ENCODE peak calls at places on chromosomes 12 and 14, in seven cellular contexts. W is fibroblast of villous mesenchyme; C is naive thymus-derived CD4-positive, alpha-beta T cell; H is NT2/D1; N is breast epithelium; A is AG09309; E is GM12878. K is an unnamed sample.

GRCh38 chr12:78101946-78102635 is 271.4 kb downstream of the NAV3 start:
- DNase-seq in A (no peak), H (no peak), E (no peak), C (no peak), N (no peak), W (no peak), K (no peak)

GRCh38 chr14:92154283-92154942 is 32.6 kb downstream of the CPSF2 start:
- DNase-seq in H (no peak), C (no peak), W (no peak), N (no peak), A (no peak), E (no peak), K (no peak)

GRCh38 chr12:90085491-90086274 is 377.0 kb upstream of the ATP2B1 start:
- DNase-seq in N (no peak), W (peak), E (no peak), A (no peak), H (no peak), C (no peak), K (no peak)

GRCh38 chr12:461425-461824 is 1.7 kb downstream of the B4GALNT3 start:
- DNase-seq in E (no peak), C (no peak), W (no peak), A (no peak), H (no peak), N (no peak), K (no peak)

GRCh38 chr14:19895282-19895681 is 20.3 kb downstream of the OR4K2 start:
- DNase-seq in E (no peak), H (no peak), N (no peak), A (no peak), W (no peak), C (no peak), K (no peak)

GRCh38 chr12:49019120-49019430 is 499 bp upstream of the PRKAG1 start:
- DNase-seq in N (no peak), H (no peak), C (no peak), W (no peak), A (no peak), E (no peak), K (no peak)

GRCh38 chr14:73759183-73759713 is 45.1 kb upstream of the PNMA1 start:
- DNase-seq in H (no peak), C (peak), E (no peak), A (no peak), W (peak), N (no peak), K (peak)

GRCh38 chr14:38022775-38023174 is 184.9 kb upstream of the SSTR1 start:
- DNase-seq in N (no peak), E (no peak), H (no peak), C (no peak), A (no peak), W (no peak), K (no peak)

GRCh38 chr12:17028348-17028747 is 422.4 kb upstream of the LMO3 start:
- DNase-seq in A (no peak), E (no peak), H (no peak), C (no peak), N (no peak), W (no peak), K (no peak)

GRCh38 chr14:59427653-59428578 is 37.3 kb downstream of the GPR135 start:
- DNase-seq in N (no peak), C (no peak), W (peak), E (no peak), A (no peak), H (no peak), K (no peak)

GRCh38 chr14:68814376-68815287 is 21.8 kb upstream of the ZFP36L1 start:
- DNase-seq in E (peak), C (peak), A (no peak), H (no peak), N (peak), W (peak), K (peak)

GRCh38 chr12:62924084-62924483 is 10.9 kb downstream of the PPM1H start:
- DNase-seq in W (no peak), A (no peak), N (no peak), E (no peak), C (no peak), H (no peak), K (no peak)

GRCh38 chr14:103695331-103696026 is 19.8 kb downstream of the XRCC3 start:
- DNase-seq in W (no peak), H (no peak), A (no peak), N (no peak), C (no peak), E (no peak), K (no peak)

GRCh38 chr14:93981316-93981715 is 4.9 kb upstream of the ASB2 start:
- DNase-seq in A (no peak), E (no peak), H (no peak), C (no peak), W (no peak), N (no peak), K (no peak)
- H3K4me3 ChIP-seq in A (no peak), E (no peak), H (no peak), C (no peak), W (no peak), N (no peak), K (no peak)

GRCh38 chr14:79614443-79614842 is 596.9 kb downstream of the DIO2 start:
- DNase-seq in W (no peak), E (no peak), N (no peak), H (no peak), C (no peak), A (no peak), K (no peak)
- H3K4me3 ChIP-seq in W (no peak), E (no peak), N (no peak), H (no peak), C (no peak), A (no peak), K (no peak)

GRCh38 chr12:11707535-11707934 is 58.1 kb downstream of the ETV6 start:
- DNase-seq in W (no peak), E (no peak), H (no peak), A (no peak), N (peak), C (no peak), K (no peak)
- H3K4me3 ChIP-seq in W (no peak), E (no peak), H (no peak), A (no peak), N (no peak), C (no peak), K (no peak)

DNA sequence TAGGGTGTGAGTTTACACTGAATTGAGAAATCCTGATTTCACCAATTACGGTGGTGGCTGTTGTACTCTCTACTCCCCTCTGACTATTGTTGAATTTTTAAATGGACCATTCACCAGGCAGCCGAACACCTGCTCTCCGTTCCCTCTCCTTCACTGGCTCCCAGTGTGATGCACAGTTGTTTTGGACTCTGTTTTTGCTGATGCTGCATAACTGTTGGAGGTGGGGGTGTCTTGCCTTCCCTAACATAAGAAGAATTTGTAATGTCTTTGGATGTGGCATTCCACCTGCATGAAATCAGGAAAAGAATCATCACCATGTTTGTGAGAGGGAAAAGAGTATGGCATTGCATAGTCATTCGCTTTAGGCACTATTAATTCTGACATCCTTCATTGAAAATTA is 341.3 kb downstream of the SNAPC1 start:
- DNase-seq in W (no peak), H (no peak), N (no peak), A (no peak), C (no peak), E (no peak), K (no peak)
- H3K4me3 ChIP-seq in W (no peak), H (no peak), N (no peak), A (no peak), C (no peak), E (no peak), K (no peak)

GRCh38 chr12:6772331-6772695 is at the start of gene LAG3:
- DNase-seq in N (no peak), A (no peak), C (no peak), H (no peak), W (no peak), E (no peak), K (no peak)

GRCh38 chr12:6774557-6775062 is 2.3 kb downstream of the LAG3 start:
- DNase-seq in E (no peak), W (no peak), N (no peak), A (no peak), H (no peak), C (no peak), K (no peak)

GRCh38 chr12:6773662-6774351 is 1.5 kb downstream of the LAG3 start:
- DNase-seq in A (no peak), W (no peak), E (no peak), C (no peak), H (no peak), N (no peak), K (no peak)

GRCh38 chr12:6771509-6772330 is 600 bp upstream of the LAG3 start:
- DNase-seq in C (no peak), E (no peak), H (no peak), A (no peak), N (no peak), W (no peak), K (no peak)

GRCh38 chr12:6772729-6773661 is 675 bp downstream of the LAG3 start:
- DNase-seq in E (no peak), N (no peak), W (no peak), H (no peak), C (no peak), A (no peak), K (no peak)
- H3K4me3 ChIP-seq in E (peak), N (no peak), W (no peak), H (peak), C (peak), A (no peak), K (peak)

DNA sequence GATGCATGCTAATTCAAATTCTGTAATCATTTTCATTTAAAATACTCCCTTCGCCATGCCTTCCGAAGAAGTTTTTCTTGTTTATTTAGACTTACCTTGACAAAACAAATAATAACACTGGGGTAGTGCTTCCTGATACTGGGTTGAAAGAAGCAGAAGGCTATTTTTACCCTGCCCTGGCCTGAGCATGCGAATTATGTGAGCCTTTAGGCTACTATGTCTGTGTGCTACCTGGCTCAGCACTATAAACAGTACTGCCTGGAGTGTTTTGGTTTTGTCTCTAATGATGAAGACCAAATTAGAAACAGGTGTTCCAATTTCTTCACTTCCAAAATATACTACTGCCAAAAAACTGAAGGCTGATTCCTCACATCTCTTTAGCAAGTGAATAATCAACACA is 7.6 kb upstream of the OVCH1 start:
- DNase-seq in W (no peak), C (no peak), N (no peak), H (no peak), A (no peak), E (no peak), K (no peak)
- H3K4me3 ChIP-seq in W (no peak), C (no peak), N (no peak), H (no peak), A (no peak), E (no peak), K (no peak)

DNA sequence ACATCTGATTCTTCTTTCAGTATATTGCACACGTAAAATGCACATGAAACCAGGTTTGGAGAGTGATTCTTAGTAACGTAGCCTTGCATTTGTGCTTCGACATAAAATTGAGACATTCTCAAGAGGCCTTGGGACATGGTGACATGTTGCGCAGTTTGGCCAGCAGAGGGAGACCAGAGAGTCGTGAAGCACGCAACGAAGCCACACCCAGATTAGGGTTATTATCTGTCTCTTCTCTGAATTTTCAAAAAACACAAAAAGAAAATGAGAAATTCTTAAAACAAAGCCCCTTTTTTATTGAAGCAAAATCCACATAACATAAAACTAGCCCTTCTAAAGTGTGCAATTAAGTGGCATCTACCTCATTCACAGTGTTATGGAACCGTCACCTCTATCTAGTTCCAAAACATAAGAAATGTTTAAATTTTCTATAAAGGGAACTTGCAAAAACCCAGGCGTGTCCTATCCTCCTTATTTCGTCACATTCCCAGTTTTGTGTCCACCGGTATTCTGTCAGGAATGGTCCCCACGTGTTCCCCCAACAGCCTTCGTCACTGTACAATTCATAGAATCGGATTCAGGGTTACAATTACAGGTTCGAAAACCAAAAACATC is 108.8 kb upstream of the ATF7IP start:
- DNase-seq in W (peak), A (peak), C (peak), H (peak), N (peak), E (no peak), K (peak)
- H3K4me3 ChIP-seq in W (no peak), A (no peak), C (peak), H (no peak), N (no peak), E (no peak), K (peak)

GRCh38 chr12:100877776-100878175 is 83.2 kb downstream of the ANO4 start:
- DNase-seq in H (no peak), E (no peak), W (no peak), C (no peak), A (no peak), N (no peak), K (no peak)
- H3K4me3 ChIP-seq in H (no peak), E (no peak), W (no peak), C (no peak), A (no peak), N (no peak), K (no peak)

K was measured in GM12865.